ENCODE peak calls at places on chromosomes 7 and 10, in seven cellular contexts. G is GM20000, M is OCI-LY7, F is GM23338, O is tibial artery, C is natural killer cell, J is cardiac muscle cell. T is an unnamed sample.

GRCh38 chr10:78304091-78305045 is 270.7 kb downstream of the RPS24 start:
- DNase-seq in G (no peak), M (no peak), F (no peak), O (no peak), C (no peak), J (no peak), T (no peak)

GRCh38 chr7:77393261-77393660 is 22.9 kb downstream of the GSAP start:
- DNase-seq in G (peak), M (no peak), F (no peak), O (no peak), C (no peak), J (no peak), T (no peak)

GRCh38 chr7:76165973-76166403 is 35.7 kb upstream of the SRRM3 start:
- DNase-seq in G (no peak), M (no peak), F (no peak), O (no peak), C (no peak), J (no peak), T (no peak)

GRCh38 chr10:70748801-70749573 is 36.2 kb downstream of the TBATA start:
- DNase-seq in G (no peak), M (no peak), F (no peak), O (no peak), C (no peak), J (no peak), T (no peak)

GRCh38 chr10:84227810-84228209 is 2.5 kb upstream of the LRIT2 start:
- DNase-seq in G (no peak), M (no peak), F (no peak), O (peak), C (no peak), J (no peak), T (no peak)

GRCh38 chr7:154304740-154305679 is 252.8 kb downstream of the DPP6 start:
- DNase-seq in G (no peak), M (no peak), F (no peak), O (no peak), C (no peak), J (no peak), T (no peak)

GRCh38 chr7:66189695-66190503 is 15.2 kb upstream of the TPST1 start:
- DNase-seq in G (no peak), M (no peak), F (no peak), O (no peak), C (no peak), J (no peak), T (no peak)

GRCh38 chr7:24907311-24907886 is 72.6 kb downstream of the OSBPL3 start:
- DNase-seq in G (no peak), M (no peak), F (no peak), O (no peak), C (no peak), J (peak), T (no peak)

GRCh38 chr10:132869621-132870020 is 72.7 kb downstream of the CFAP46 start:
- DNase-seq in G (no peak), M (no peak), F (no peak), O (peak), C (no peak), J (no peak), T (no peak)

GRCh38 chr10:97673736-97674525 is 13.1 kb downstream of the AVPI1 start:
- DNase-seq in G (no peak), M (no peak), F (no peak), O (no peak), C (no peak), J (peak), T (no peak)

GRCh38 chr7:108347616-108348015 is 108.6 kb downstream of the NRCAM start:
- DNase-seq in G (no peak), M (no peak), F (peak), O (no peak), C (no peak), J (peak), T (no peak)

GRCh38 chr7:3154881-3155494 is 111.3 kb upstream of the CARD11 start:
- DNase-seq in G (peak), M (peak), F (peak), O (no peak), C (peak), J (peak), T (no peak)

GRCh38 chr7:108722561-108722960 is 152.9 kb downstream of the DNAJB9 start:
- DNase-seq in G (no peak), M (no peak), F (no peak), O (no peak), C (no peak), J (no peak), T (no peak)

GRCh38 chr7:55432937-55433784 is 68.0 kb downstream of the LANCL2 start:
- DNase-seq in G (peak), M (peak), F (peak), O (no peak), C (no peak), J (peak), T (peak)

GRCh38 chr7:87564290-87564963 is 36.3 kb downstream of the ABCB1 start:
- DNase-seq in G (peak), M (peak), F (peak), O (no peak), C (no peak), J (peak), T (no peak)

GRCh38 chr10:14723052-14723689 is 51.5 kb downstream of the FAM107B start:
- DNase-seq in G (no peak), M (peak), F (no peak), O (no peak), C (no peak), J (no peak), T (no peak)

GRCh38 chr10:44046605-44047004 is 338.3 kb downstream of the CXCL12 start:
- DNase-seq in G (no peak), M (no peak), F (no peak), O (no peak), C (no peak), J (peak), T (no peak)

GRCh38 chr10:62733654-62734293 is 70.7 kb upstream of the ADO start:
- DNase-seq in G (no peak), M (no peak), F (no peak), O (no peak), C (no peak), J (peak), T (no peak)

GRCh38 chr7:40859965-40860543 is 725.2 kb downstream of the SUGCT start:
- DNase-seq in G (no peak), M (no peak), F (no peak), O (no peak), C (no peak), J (no peak), T (no peak)

GRCh38 chr7:39595102-39595620 is 28.2 kb upstream of the RALA start:
- DNase-seq in G (no peak), M (no peak), F (no peak), O (no peak), C (no peak), J (peak), T (no peak)

GRCh38 chr10:47440207-47440606 is 43.7 kb downstream of the ANXA8 start:
- DNase-seq in G (no peak), M (no peak), F (peak), O (no peak), C (no peak), J (no peak), T (no peak)

GRCh38 chr10:131174211-131174565 is 137.3 kb downstream of the TCERG1L start:
- DNase-seq in G (no peak), M (no peak), F (no peak), O (peak), C (no peak), J (no peak), T (no peak)

GRCh38 chr10:62514079-62514693 is 140.0 kb downstream of the ZNF365 start:
- DNase-seq in G (no peak), M (no peak), F (no peak), O (no peak), C (no peak), J (no peak), T (no peak)

GRCh38 chr10:130656582-130657133 is 520.5 kb downstream of the GLRX3 start:
- DNase-seq in G (no peak), M (no peak), F (no peak), O (no peak), C (no peak), J (no peak), T (no peak)

GRCh38 chr7:108455833-108456677 is at the start of gene NRCAM:
- DNase-seq in G (peak), M (no peak), F (peak), O (no peak), C (no peak), J (peak), T (peak)

GRCh38 chr10:33460461-33461294 is 126.2 kb upstream of the NRP1 start:
- DNase-seq in G (no peak), M (no peak), F (no peak), O (peak), C (no peak), J (peak), T (no peak)

GRCh38 chr7:6614941-6615737 is at the start of gene ZNF853:
- DNase-seq in G (no peak), M (no peak), F (peak), O (no peak), C (peak), J (no peak), T (no peak)

GRCh38 chr7:138077809-138078208 is 1.6 kb downstream of the AKR1D1 start:
- DNase-seq in G (no peak), M (no peak), F (no peak), O (no peak), C (no peak), J (peak), T (no peak)
- TF ChIP-seq CTCF in G (no peak), M (no peak), F (no peak), O (no peak), C (no peak), J (no peak), T (no peak)

GRCh38 chr10:12701696-12702095 is 299.8 kb downstream of the CCDC3 start:
- DNase-seq in G (no peak), M (no peak), F (no peak), O (no peak), C (no peak), J (peak), T (no peak)

GRCh38 chr10:12703141-12703540 is 298.4 kb downstream of the CCDC3 start:
- DNase-seq in G (no peak), M (no peak), F (no peak), O (no peak), C (no peak), J (no peak), T (no peak)

GRCh38 chr10:12704488-12704887 is 297.0 kb downstream of the CCDC3 start:
- DNase-seq in G (no peak), M (no peak), F (no peak), O (no peak), C (no peak), J (no peak), T (no peak)

GRCh38 chr10:12702215-12702614 is 299.3 kb downstream of the CCDC3 start:
- DNase-seq in G (no peak), M (no peak), F (no peak), O (no peak), C (no peak), J (no peak), T (no peak)

DNA sequence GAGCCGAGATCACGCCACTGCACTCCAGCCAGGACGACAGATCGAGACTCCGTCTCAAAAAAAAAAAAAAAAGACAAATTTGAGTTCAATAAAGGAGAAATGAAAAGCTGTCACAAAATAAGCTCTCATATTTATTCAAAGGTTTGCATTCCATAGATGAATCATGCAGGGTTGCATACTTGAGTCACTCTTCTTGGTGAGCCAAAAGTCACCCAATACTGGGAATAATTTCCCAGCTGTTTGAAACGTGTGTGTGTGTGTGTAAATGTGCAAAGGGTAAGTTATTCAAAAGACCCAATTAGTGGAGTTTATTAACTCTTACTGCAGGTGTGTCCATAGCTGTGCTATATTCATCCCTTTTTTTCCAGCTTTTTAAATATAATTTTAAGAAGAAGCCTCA is 297.7 kb downstream of the CCDC3 start:
- DNase-seq in G (no peak), M (no peak), F (no peak), O (no peak), C (no peak), J (peak), T (no peak)
- TF ChIP-seq CTCF in G (no peak), M (no peak), F (no peak), O (no peak), C (no peak), J (no peak), T (no peak)

GRCh38 chr7:150863946-150864345 is 11.6 kb downstream of the AOC1 start:
- DNase-seq in G (no peak), M (no peak), F (no peak), O (no peak), C (no peak), J (no peak), T (no peak)

GRCh38 chr7:150858236-150859197 is 6.2 kb downstream of the AOC1 start:
- DNase-seq in G (no peak), M (no peak), F (no peak), O (no peak), C (no peak), J (no peak), T (no peak)

GRCh38 chr7:150860978-150861295 is 8.6 kb downstream of the AOC1 start:
- DNase-seq in G (no peak), M (no peak), F (no peak), O (no peak), C (no peak), J (no peak), T (no peak)

GRCh38 chr7:150860291-150860977 is 8.1 kb downstream of the AOC1 start:
- DNase-seq in G (no peak), M (no peak), F (no peak), O (no peak), C (no peak), J (no peak), T (no peak)

DNA sequence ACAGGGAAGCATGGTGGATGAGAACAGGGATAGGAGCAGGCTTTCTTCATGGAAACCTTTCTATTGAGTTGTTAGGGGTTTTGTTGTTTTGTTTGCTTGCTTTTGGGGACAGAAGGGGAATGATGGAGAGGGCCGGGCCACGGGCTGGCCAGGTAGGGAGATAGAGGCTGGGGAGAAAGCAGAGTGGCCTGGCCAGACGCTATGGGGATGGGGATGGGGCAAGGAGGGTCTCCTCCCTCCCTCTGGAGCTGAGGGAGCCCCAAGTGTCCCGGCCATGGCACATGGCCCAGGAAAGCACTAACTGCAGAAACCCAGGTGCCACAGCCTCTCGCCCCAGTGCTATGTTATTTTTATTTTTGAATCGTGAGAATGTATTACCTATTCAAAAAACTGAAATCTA is 10.0 kb downstream of the AOC1 start:
- DNase-seq in G (no peak), M (no peak), F (no peak), O (no peak), C (no peak), J (no peak), T (no peak)
- TF ChIP-seq CTCF in G (no peak), M (no peak), F (no peak), O (no peak), C (no peak), J (no peak), T (no peak)

DNA sequence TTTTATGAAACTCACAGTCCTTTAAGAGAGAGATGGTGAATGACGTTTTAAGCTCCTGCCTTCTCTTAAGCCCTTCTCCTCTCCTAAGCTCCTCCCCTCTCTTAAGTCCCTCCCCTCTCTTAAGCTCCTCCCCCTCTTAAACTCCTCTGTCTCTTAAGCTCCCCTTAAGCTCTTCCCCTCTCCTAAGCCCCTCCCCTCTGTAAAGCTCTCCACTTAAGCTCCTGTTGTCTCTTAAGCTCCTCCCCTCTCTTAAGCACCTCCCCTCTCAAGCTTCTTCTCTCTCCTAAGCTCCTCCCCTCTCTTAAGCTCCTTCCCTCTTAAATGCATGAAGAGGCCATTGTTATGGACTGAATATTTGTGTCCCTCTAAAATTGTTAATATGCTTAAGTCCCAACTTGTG is 1180.6 kb upstream of the AUTS2 start:
- DNase-seq in G (no peak), M (peak), F (no peak), O (no peak), C (no peak), J (no peak), T (no peak)
- TF ChIP-seq CTCF in G (no peak), M (no peak), F (no peak), O (no peak), C (no peak), J (no peak), T (no peak)

DNA sequence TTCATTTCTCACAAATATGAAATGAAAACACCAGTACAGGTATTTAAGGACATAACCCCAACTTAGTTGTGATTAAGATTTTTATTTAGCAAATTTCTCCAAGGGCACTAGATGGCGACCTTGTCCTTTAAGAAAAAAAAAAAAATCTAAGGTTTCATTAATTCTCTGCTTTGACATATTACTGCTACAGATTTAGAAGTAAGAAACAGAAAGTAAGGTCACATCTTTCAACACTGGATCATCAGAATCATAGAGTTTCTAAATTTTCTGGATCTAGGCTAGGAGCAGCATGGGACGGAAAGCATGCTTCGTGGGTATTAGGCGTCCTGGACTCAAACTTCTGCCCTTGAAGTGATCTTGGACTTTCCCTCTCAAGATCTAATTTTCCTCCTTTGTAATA is 85.5 kb upstream of the PRKG1 start:
- DNase-seq in G (peak), M (no peak), F (peak), O (no peak), C (no peak), J (peak), T (no peak)
- TF ChIP-seq CTCF in G (no peak), M (peak), F (no peak), O (peak), C (no peak), J (peak), T (peak)

GRCh38 chr10:86644412-86645110 is 9.8 kb upstream of the OPN4 start:
- DNase-seq in G (peak), M (peak), F (no peak), O (peak), C (no peak), J (no peak), T (no peak)
- TF ChIP-seq CTCF in G (no peak), M (peak), F (peak), O (peak), C (no peak), J (no peak), T (no peak)

GRCh38 chr10:52653510-52653909 is 119.1 kb downstream of the MBL2 start:
- DNase-seq in G (no peak), M (no peak), F (no peak), O (no peak), C (no peak), J (peak), T (no peak)
- TF ChIP-seq CTCF in G (no peak), M (no peak), F (peak), O (peak), C (no peak), J (no peak), T (no peak)

DNA sequence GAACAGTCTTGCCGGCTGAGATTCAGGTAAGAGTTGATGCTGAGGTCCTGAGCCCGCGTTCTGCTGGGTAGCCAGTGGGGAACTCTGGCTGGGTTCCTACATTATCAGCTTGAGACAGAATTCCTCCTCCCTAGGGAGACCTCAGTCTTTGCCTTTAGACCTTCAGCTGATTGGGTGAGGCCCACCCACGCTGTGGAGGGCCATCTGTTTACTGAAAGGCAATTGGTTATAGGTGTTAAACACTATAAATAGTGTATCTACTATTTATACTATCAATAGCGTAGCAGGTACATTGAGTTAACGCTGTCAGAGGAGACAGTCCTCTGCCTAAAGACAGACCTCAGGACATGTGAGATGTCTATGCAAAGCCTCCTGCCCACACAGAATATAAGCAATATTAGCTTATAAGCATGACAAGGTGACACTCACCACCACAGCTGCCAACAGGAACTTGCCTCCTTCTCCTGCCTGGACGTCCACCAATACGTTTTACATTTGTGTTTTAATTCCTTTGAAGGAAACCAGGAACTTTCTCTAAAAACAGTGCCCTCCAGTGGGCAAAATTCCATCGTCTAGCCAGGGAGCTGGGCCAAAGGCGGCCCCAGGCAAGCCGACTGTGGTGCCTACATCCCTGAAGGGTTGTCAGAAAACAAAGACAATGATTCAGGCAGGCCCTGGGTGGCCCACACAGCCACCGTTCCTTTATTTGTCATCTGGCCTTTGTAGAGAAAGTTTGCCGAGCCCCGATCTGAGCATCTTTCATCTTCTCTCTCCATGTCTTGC is 58.8 kb downstream of the INSIG1 start:
- DNase-seq in G (no peak), M (no peak), F (peak), O (peak), C (no peak), J (no peak), T (no peak)
- TF ChIP-seq CTCF in G (peak), M (peak), F (peak), O (no peak), C (no peak), J (peak), T (peak)

T was measured in D721Med.